ENCODE peak calls at places on chromosome 9, in nine cellular contexts. F is stimulated activated naive B cell treated with anti-CD40 and anti-IgM and Interleukin-4, amounts not matched to agents 10 μg/mL and 1 μg/mL and 100 μg/mL, for 72 hours; G is NCI-H774; A is esophagus squamous epithelium; T is activated T-cell treated with anti-CD3 and anti-CD28 coated beads, Interleukin-2, amount 50 U/mL, for 72 hours; J is SW480; S is iPS-NIHi11; P is stimulated activated CD4-positive, alpha-beta T cell treated with anti-CD3 and anti-CD28 coated beads, Interleukin-12 subunit alpha, Interleukin-12 subunit beta, amount 100 ng/mL, for 4 hours; X is fibroblast of the aortic adventitia. Q is an unnamed sample.
A peak's percentile ranks its signal among the peaks of the same experiment; 100 is the strongest.

GRCh38 chr9:83396348-83396747 is 141.9 kb downstream of the FRMD3 start:
- DNase-seq in F (no peak), G (no peak), A (no peak), T (no peak), J (no peak), S (no peak), P (no peak), X (no peak), Q (no peak)

GRCh38 chr9:113989781-113990569 is 88.1 kb downstream of the AMBP start:
- DNase-seq in F (no peak), G (no peak), A (no peak), T (no peak), J (no peak), S (no peak), P (no peak), X (no peak), Q (no peak)

GRCh38 chr9:112793213-112793810 is 42.8 kb downstream of the SNX30 start:
- DNase-seq in F (peak; percentile 64), G (peak; percentile 2), A (no peak), T (peak; percentile 88), J (peak; percentile 74), S (peak; percentile 75), P (peak; percentile 77), X (peak; percentile 66), Q (peak; percentile 12)

GRCh38 chr9:133089271-133089671 is 27.5 kb downstream of the CEL start:
- DNase-seq in F (no peak), G (peak; percentile 99), A (no peak), T (no peak), J (peak; percentile 9), S (peak; percentile 35), P (no peak), X (no peak), Q (no peak)

GRCh38 chr9:109267555-109267954 is 53.3 kb downstream of the EPB41L4B start:
- DNase-seq in F (no peak), G (no peak), A (no peak), T (no peak), J (no peak), S (no peak), P (no peak), X (no peak), Q (no peak)

GRCh38 chr9:82606071-82606470 is 456.9 kb downstream of the RASEF start:
- DNase-seq in F (no peak), G (no peak), A (no peak), T (no peak), J (no peak), S (no peak), P (no peak), X (peak; percentile 54), Q (no peak)

GRCh38 chr9:78303377-78304062 is 6.6 kb downstream of the PSAT1 start:
- DNase-seq in F (no peak), G (no peak), A (no peak), T (no peak), J (no peak), S (no peak), P (no peak), X (no peak), Q (no peak)

GRCh38 chr9:112093147-112093874 is 81.8 kb downstream of the SUSD1 start:
- DNase-seq in F (no peak), G (no peak), A (no peak), T (no peak), J (no peak), S (no peak), P (no peak), X (no peak), Q (no peak)

GRCh38 chr9:76433851-76434250 is 25.1 kb upstream of the GCNT1 start:
- DNase-seq in F (no peak), G (no peak), A (no peak), T (no peak), J (no peak), S (no peak), P (no peak), X (peak; percentile 65), Q (no peak)

GRCh38 chr9:135886147-135886981 is 21.0 kb downstream of the CAMSAP1 start:
- DNase-seq in F (no peak), G (no peak), A (no peak), T (no peak), J (peak; percentile 41), S (no peak), P (no peak), X (no peak), Q (no peak)

GRCh38 chr9:21461377-21461776 is 20.7 kb downstream of the IFNE start:
- DNase-seq in F (no peak), G (no peak), A (no peak), T (no peak), J (no peak), S (no peak), P (no peak), X (peak; percentile 24), Q (no peak)

GRCh38 chr9:102035929-102036328 is 297.5 kb upstream of the GRIN3A start:
- DNase-seq in F (no peak), G (peak; percentile 14), A (no peak), T (no peak), J (no peak), S (no peak), P (no peak), X (no peak), Q (no peak)

GRCh38 chr9:107283621-107284616 is 840 bp downstream of the RAD23B start:
- DNase-seq in F (peak; percentile 74), G (peak; percentile 47), A (no peak), T (peak; percentile 72), J (peak; percentile 93), S (peak; percentile 75), P (peak; percentile 54), X (peak; percentile 58), Q (peak; percentile 63)

GRCh38 chr9:92724528-92725265 is 39.9 kb downstream of the BICD2 start:
- DNase-seq in F (no peak), G (peak; percentile 40), A (no peak), T (no peak), J (no peak), S (no peak), P (no peak), X (no peak), Q (no peak)

GRCh38 chr9:101365181-101365580 is 19.6 kb downstream of the BAAT start:
- DNase-seq in F (no peak), G (no peak), A (no peak), T (no peak), J (peak; percentile 3), S (no peak), P (no peak), X (peak; percentile 65), Q (no peak)

GRCh38 chr9:99050292-99050911 is 54.5 kb upstream of the TGFBR1 start:
- DNase-seq in F (no peak), G (peak; percentile 51), A (no peak), T (no peak), J (no peak), S (no peak), P (no peak), X (peak; percentile 57), Q (no peak)

GRCh38 chr9:72960446-72960845 is 7.6 kb upstream of the ALDH1A1 start:
- DNase-seq in F (no peak), G (no peak), A (no peak), T (no peak), J (no peak), S (no peak), P (no peak), X (no peak), Q (no peak)

GRCh38 chr9:118104385-118104784 is 400.2 kb downstream of the TLR4 start:
- DNase-seq in F (no peak), G (no peak), A (no peak), T (no peak), J (no peak), S (no peak), P (no peak), X (no peak), Q (no peak)

GRCh38 chr9:137318976-137319375 is 16.9 kb upstream of the NRARP start:
- DNase-seq in F (no peak), G (no peak), A (no peak), T (no peak), J (no peak), S (peak; percentile 81), P (no peak), X (no peak), Q (peak; percentile 36)

GRCh38 chr9:122402403-122403268 is 31.8 kb downstream of the PTGS1 start:
- DNase-seq in F (peak; percentile 41), G (no peak), A (no peak), T (peak; percentile 72), J (peak; percentile 94), S (no peak), P (peak; percentile 2), X (peak; percentile 100), Q (no peak)

GRCh38 chr9:93637886-93638285 is 61.5 kb downstream of the PHF2 start:
- DNase-seq in F (no peak), G (no peak), A (no peak), T (no peak), J (no peak), S (no peak), P (no peak), X (no peak), Q (no peak)

GRCh38 chr9:4303002-4303401 is 3.1 kb upstream of the GLIS3 start:
- DNase-seq in F (no peak), G (no peak), A (no peak), T (no peak), J (no peak), S (no peak), P (no peak), X (peak; percentile 57), Q (no peak)

GRCh38 chr9:3827175-3827574 is 301.4 kb upstream of the RFX3 start:
- DNase-seq in F (no peak), G (no peak), A (no peak), T (no peak), J (no peak), S (peak; percentile 57), P (no peak), X (no peak), Q (no peak)

GRCh38 chr9:120252248-120252647 is 327.7 kb downstream of the CDK5RAP2 start:
- DNase-seq in F (no peak), G (no peak), A (no peak), T (no peak), J (no peak), S (no peak), P (no peak), X (no peak), Q (no peak)

Q was measured in progenitor cell of endocrine pancreas.